ENCODE peak calls at places on chromosomes 7 and 10, in seven cellular contexts. V is lung, S is body of pancreas, Z is lower lobe of right lung, Q is BJ, U is transverse colon, Y is keratinocyte. P is an unnamed sample. For H3K27me3 and H3K36me3, the result is how much of the 10 kb centered on the place peaks cover.

GRCh38 chr7:151102991-151103390 is 16.7 kb downstream of the AGAP3 start:
- DNase-seq in S (no peak), V (no peak), Z (no peak), Q (no peak), U (no peak), Y (no peak), P (no peak)

GRCh38 chr10:98815039-98815660 is 368.4 kb upstream of the HPS1 start:
- DNase-seq in V (no peak), Y (no peak), U (no peak), Q (no peak), S (no peak), Z (no peak), P (no peak)

GRCh38 chr10:5435328-5435727 is 23.0 kb downstream of the NET1 start:
- DNase-seq in Z (no peak), V (no peak), Y (no peak), S (no peak), U (no peak), Q (no peak), P (no peak)

GRCh38 chr7:5692112-5692844 is 89.2 kb downstream of the RNF216 start:
- DNase-seq in Y (peak), U (peak), V (peak), Z (no peak), Q (peak), S (peak), P (peak)

GRCh38 chr10:7481382-7481765 is 70.5 kb upstream of the SFMBT2 start:
- DNase-seq in Q (no peak), U (no peak), V (no peak), Z (no peak), S (no peak), Y (no peak), P (no peak)

GRCh38 chr7:32809871-32810270 is 81.7 kb downstream of the KBTBD2 start:
- DNase-seq in Y (no peak), V (no peak), Q (no peak), U (no peak), S (no peak), Z (no peak), P (no peak)

GRCh38 chr7:12584940-12585339 is 14.4 kb downstream of the SCIN start:
- DNase-seq in Y (no peak), U (peak), Q (no peak), S (no peak), V (no peak), Z (no peak), P (no peak)

GRCh38 chr10:1212571-1213141 is 156.5 kb downstream of the WDR37 start:
- DNase-seq in Z (no peak), U (no peak), S (no peak), V (no peak), Y (no peak), Q (no peak), P (no peak)

GRCh38 chr10:49605177-49605938 is 4.8 kb upstream of the SLC18A3 start:
- DNase-seq in S (no peak), V (no peak), Q (no peak), Z (no peak), U (no peak), Y (no peak), P (no peak)

GRCh38 chr7:33509251-33509650 is 379.9 kb downstream of the BBS9 start:
- DNase-seq in V (no peak), S (no peak), U (no peak), Q (no peak), Y (no peak), Z (no peak), P (no peak)

GRCh38 chr10:19638173-19638872 is 177.9 kb upstream of the PLXDC2 start:
- DNase-seq in V (peak), U (no peak), Z (no peak), Q (peak), Y (no peak), S (no peak), P (no peak)

GRCh38 chr7:134701272-134701671 is 54.6 kb downstream of the BPGM start:
- DNase-seq in U (no peak), S (no peak), V (no peak), Q (no peak), Y (no peak), Z (no peak), P (no peak)

GRCh38 chr7:30931927-30932540 is 20.4 kb downstream of the AQP1 start:
- DNase-seq in Y (no peak), S (no peak), Z (no peak), U (no peak), V (no peak), Q (no peak), P (no peak)

GRCh38 chr10:123257904-123258303 is 103.7 kb downstream of the BUB3 start:
- DNase-seq in S (no peak), Y (no peak), U (no peak), V (no peak), Q (no peak), Z (no peak), P (no peak)

GRCh38 chr7:42217548-42217947 is 19.5 kb downstream of the GLI3 start:
- DNase-seq in Y (no peak), V (no peak), S (no peak), Z (no peak), U (no peak), Q (no peak), P (no peak)

GRCh38 chr10:78170026-78170475 is 136.4 kb downstream of the RPS24 start:
- DNase-seq in U (no peak), V (no peak), Q (peak), Z (no peak), Y (no peak), S (no peak), P (no peak)

GRCh38 chr10:26483554-26483953 is 45.4 kb downstream of the APBB1IP start:
- DNase-seq in S (no peak), V (no peak), U (no peak), Q (no peak), Y (no peak), Z (no peak), P (no peak)

GRCh38 chr10:119090968-119091367 is 10.4 kb upstream of the EIF3A start:
- DNase-seq in S (no peak), Z (no peak), V (no peak), U (peak), Y (no peak), Q (peak), P (no peak)

GRCh38 chr7:30207376-30207775 is 72.6 kb downstream of the MTURN start:
- DNase-seq in V (no peak), Z (no peak), S (no peak), Y (no peak), U (no peak), Q (no peak), P (no peak)

GRCh38 chr7:112869111-112869774 is 79.0 kb upstream of the TMEM168 start:
- DNase-seq in U (peak), Q (no peak), Z (no peak), V (peak), Y (peak), S (peak), P (no peak)

GRCh38 chr7:2030475-2031456 is 202.0 kb downstream of the MAD1L1 start:
- DNase-seq in Z (peak), V (no peak), S (peak), Y (no peak), U (no peak), Q (no peak), P (no peak)

GRCh38 chr7:47452295-47452694 is 129.6 kb downstream of the TNS3 start:
- DNase-seq in V (no peak), Z (no peak), Y (no peak), U (no peak), Q (no peak), S (no peak), P (no peak)

GRCh38 chr10:63665765-63666164 is 144.6 kb downstream of the REEP3 start:
- DNase-seq in Z (no peak), U (no peak), V (no peak), Y (no peak), S (no peak), Q (no peak), P (no peak)

GRCh38 chr10:70756710-70757360 is 28.3 kb downstream of the TBATA start:
- DNase-seq in S (no peak), Z (no peak), Y (no peak), Q (no peak), U (no peak), V (no peak), P (no peak)

GRCh38 chr7:36280840-36281812 is 108.5 kb upstream of the ANLN start:
- DNase-seq in Y (no peak), V (no peak), Z (peak), Q (no peak), U (peak), S (peak), P (peak)

GRCh38 chr7:155795951-155796350 is 16.3 kb downstream of the SHH start:
- DNase-seq in Z (peak), Q (no peak), Y (no peak), U (no peak), S (no peak), V (no peak), P (no peak)

GRCh38 chr10:74234569-74234968 is 83.5 kb downstream of the ADK start:
- DNase-seq in V (no peak), S (no peak), U (no peak), Z (no peak), Q (no peak), Y (no peak), P (no peak)

GRCh38 chr10:133023216-133023843 is 64.4 kb upstream of the ADGRA1 start:
- DNase-seq in Z (no peak), Q (no peak), S (no peak), Y (no peak), V (no peak), U (no peak), P (no peak)

GRCh38 chr10:133020193-133020817 is 67.4 kb upstream of the ADGRA1 start:
- DNase-seq in Q (no peak), Y (no peak), V (no peak), U (no peak), S (no peak), Z (no peak), P (peak)

GRCh38 chr10:133021116-133021962 is 66.4 kb upstream of the ADGRA1 start:
- DNase-seq in S (no peak), V (no peak), Z (no peak), U (no peak), Q (no peak), Y (no peak), P (no peak)

GRCh38 chr10:133022784-133023115 is 65.0 kb upstream of the ADGRA1 start:
- DNase-seq in Z (no peak), V (no peak), S (no peak), U (no peak), Q (no peak), Y (no peak), P (no peak)

GRCh38 chr10:133021963-133022783 is 65.6 kb upstream of the ADGRA1 start:
- DNase-seq in Z (no peak), U (no peak), V (no peak), S (no peak), Q (no peak), Y (no peak), P (peak)
- H3K27me3 ChIP-seq in Z (under half), U (under half), V (under half), S (under half), Q (under half), Y (under half), P (under half)

DNA sequence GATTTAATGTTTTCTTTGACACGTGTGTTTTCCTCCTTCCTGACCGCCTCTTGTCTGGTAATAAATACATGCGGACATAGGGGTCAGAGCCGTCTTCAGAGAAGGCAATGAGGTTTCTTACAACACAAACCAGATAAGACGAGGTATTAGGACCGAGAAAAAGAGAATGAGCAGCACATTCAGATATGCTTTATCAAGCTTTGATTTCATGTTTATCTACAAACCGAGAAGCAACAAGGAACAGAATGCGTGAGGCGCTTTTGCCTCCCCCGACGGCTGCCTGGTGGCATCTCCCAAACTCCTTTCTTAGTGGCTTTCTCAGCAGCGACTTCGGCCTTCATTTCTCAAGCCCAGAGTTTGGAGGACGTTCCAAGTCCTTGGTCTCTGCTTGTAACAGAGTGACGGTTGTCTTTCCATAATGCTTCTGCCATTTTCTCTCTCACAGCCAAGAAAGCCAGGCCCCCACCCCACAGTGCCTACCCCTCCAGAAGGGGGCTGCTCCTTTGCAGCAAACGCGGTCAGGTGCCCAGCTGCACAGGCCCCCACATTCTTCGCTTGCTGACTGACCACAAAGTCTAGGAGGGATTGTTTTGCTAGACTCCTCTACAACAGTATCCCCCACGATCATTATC is 32.6 kb upstream of the NCAPG2 start:
- DNase-seq in V (peak), Z (no peak), U (no peak), Y (no peak), S (no peak), Q (no peak), P (no peak)
- H3K36me3 ChIP-seq in V (under half), Z (half or more), U (half or more), Y (under half), S (under half), Q (under half), P (half or more)

GRCh38 chr7:636396-636795 is 90.1 kb upstream of the DNAAF5 start:
- DNase-seq in Q (no peak), U (no peak), V (no peak), Z (no peak), S (peak), Y (no peak), P (no peak)
- TF ChIP-seq CTCF in Q (peak), U (no peak), V (peak), Z (peak), S (peak), Y (peak), P (peak)

GRCh38 chr7:158329014-158329610 is 258.5 kb downstream of the PTPRN2 start:
- DNase-seq in Z (no peak), S (no peak), V (no peak), Y (no peak), U (no peak), Q (no peak), P (no peak)

GRCh38 chr7:158327012-158327411 is 260.6 kb downstream of the PTPRN2 start:
- DNase-seq in S (no peak), U (no peak), Y (no peak), Q (no peak), V (no peak), Z (no peak), P (no peak)

GRCh38 chr7:158325530-158326381 is 261.9 kb downstream of the PTPRN2 start:
- DNase-seq in S (peak), V (no peak), Q (no peak), Y (no peak), U (peak), Z (no peak), P (no peak)

GRCh38 chr7:158328376-158329013 is 259.1 kb downstream of the PTPRN2 start:
- DNase-seq in Y (no peak), Z (no peak), S (no peak), V (no peak), U (no peak), Q (no peak), P (no peak)

DNA sequence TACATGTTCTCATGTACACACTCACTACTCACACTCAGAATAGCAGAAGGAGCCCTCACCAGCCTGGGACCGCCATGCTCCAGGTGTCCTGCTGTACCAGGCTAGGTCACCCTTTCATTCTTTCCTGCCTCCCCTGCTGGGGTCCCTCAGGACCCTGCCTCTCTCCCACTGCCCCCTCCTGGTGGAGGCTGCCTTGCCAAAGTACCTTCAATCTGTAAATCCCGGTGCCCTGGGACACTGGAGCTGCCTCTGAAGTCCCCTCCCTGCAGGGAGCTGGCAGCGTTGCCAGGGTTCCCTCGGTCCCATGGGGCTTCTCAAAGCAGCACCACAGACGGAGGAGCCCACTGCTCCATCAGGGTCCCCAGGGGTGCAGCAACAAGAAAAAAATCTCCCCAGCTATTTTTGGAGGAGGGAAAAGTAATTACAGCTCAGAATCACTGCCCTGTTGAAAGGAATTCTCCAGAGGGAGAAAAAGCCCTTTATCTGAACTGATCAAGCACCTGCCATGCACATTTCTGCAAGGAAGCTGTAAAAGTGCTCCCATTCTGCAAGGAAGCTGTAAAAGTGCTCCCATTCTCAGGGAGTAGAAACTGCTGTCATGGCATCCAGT is 259.9 kb downstream of the PTPRN2 start:
- DNase-seq in V (no peak), U (no peak), Y (no peak), Q (no peak), S (no peak), Z (no peak), P (no peak)
- H3K27me3 ChIP-seq in V (under half), U (under half), Y (under half), Q (under half), S (under half), Z (under half), P (under half)

DNA sequence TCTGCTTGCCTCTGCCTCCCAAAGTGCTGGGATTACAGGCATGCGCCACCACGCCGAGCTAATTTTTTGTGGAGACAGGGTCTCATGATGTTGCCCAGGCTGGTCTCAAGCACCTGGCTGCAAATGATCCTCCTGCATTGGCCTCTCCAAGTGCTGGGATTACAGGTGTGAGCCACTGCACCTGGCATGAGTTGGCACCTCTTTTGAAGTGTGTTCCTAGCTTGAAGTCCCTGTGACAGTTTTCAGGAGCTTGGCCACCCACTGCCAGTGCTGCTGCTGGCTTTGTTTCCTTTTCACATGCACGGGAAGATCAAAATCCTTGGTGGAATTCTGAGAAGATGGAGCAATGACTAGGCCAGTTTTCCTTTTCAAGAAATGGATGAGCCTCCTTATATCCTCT is 126.3 kb downstream of the NRP1 start:
- DNase-seq in Z (no peak), S (peak), Q (no peak), Y (no peak), U (no peak), V (no peak), P (no peak)
- H3K36me3 ChIP-seq in Z (half or more), S (under half), Q (under half), Y (under half), U (under half), V (under half), P (half or more)

DNA sequence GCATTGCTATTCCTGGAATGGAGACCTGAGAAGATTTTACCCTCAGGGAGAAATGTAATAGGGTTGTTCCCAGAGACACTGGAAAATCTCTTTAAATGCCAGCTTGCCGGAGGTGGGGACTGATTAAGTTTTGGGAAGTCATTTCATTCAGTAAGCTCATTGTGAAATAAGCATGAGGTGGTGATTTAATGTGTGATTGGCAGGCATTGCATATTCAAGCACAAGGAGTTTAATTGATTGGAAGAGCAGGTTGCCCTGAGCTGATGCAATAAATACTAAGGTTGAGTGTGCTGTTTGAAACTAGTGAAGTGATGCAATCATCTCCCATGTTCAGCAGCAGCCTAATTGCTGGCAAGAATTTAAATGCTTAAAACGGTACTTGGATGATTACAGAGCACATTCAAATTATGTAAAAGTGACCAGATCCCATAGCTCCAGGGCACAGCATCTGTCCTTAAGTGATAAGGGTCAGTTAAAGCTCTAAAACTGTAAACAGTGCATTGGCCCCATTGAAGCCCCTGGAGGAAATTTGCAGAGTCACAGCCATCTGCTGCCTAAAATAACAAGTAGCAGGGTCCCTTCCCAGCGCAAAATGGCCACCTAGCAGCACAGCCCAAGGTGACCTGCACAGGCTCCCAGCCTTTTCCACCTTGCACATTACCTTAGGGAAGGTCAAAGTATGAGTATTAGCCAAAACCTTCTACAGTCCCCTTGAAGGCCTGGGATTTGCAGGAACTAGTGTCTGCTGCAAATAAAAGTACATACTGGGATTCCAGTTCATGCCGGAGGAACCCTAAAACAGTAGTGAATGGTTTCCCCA is 92.1 kb downstream of the CCDC71L start:
- DNase-seq in Q (peak), Y (peak), U (no peak), S (no peak), V (peak), Z (no peak), P (no peak)
- TF ChIP-seq CTCF in Q (peak), Y (no peak), U (no peak), S (no peak), V (no peak), Z (no peak), P (no peak)

P was measured in heart left ventricle.